ENCODE peak calls at places on chromosomes 11 and 22, in six cellular contexts. One of them, this sample, is unnamed. For H3K9me3, the result is how much of the 10 kb centered on the place peaks cover.

GRCh38 chr11:95698939-95699562 is 90.5 kb downstream of the FAM76B start:
- DNase-seq in H1: no peak
- DNase-seq in transverse colon: no peak
- DNase-seq in vagina: no peak
- DNase-seq in suprapubic skin: no peak
- DNase-seq in breast epithelium: no peak
- DNase-seq in this sample: no peak

GRCh38 chr11:107044503-107044902 is 26.2 kb upstream of the GUCY1A2 start:
- DNase-seq in vagina: no peak
- DNase-seq in suprapubic skin: no peak
- DNase-seq in H1: no peak
- DNase-seq in transverse colon: no peak
- DNase-seq in breast epithelium: no peak
- DNase-seq in this sample: no peak

GRCh38 chr11:22599458-22599857 is 26.2 kb downstream of the FANCF start:
- DNase-seq in transverse colon: no peak
- DNase-seq in suprapubic skin: no peak
- DNase-seq in breast epithelium: no peak
- DNase-seq in H1: no peak
- DNase-seq in vagina: no peak
- DNase-seq in this sample: no peak

GRCh38 chr11:64400096-64400495 is 41.1 kb downstream of the RPS6KA4 start:
- DNase-seq in breast epithelium: no peak
- DNase-seq in transverse colon: no peak
- DNase-seq in vagina: no peak
- DNase-seq in suprapubic skin: no peak
- DNase-seq in H1: no peak
- DNase-seq in this sample: no peak

GRCh38 chr11:34798985-34799384 is 117.2 kb downstream of the APIP start:
- DNase-seq in breast epithelium: no peak
- DNase-seq in H1: no peak
- DNase-seq in transverse colon: no peak
- DNase-seq in vagina: no peak
- DNase-seq in suprapubic skin: no peak
- DNase-seq in this sample: no peak

GRCh38 chr22:42519544-42520237 is at the start of gene RRP7A:
- DNase-seq in H1: no peak
- DNase-seq in transverse colon: peak
- DNase-seq in suprapubic skin: peak
- DNase-seq in breast epithelium: peak
- DNase-seq in vagina: no peak
- DNase-seq in this sample: peak

GRCh38 chr22:25102722-25103121 is 96.9 kb upstream of the CRYBB3 start:
- DNase-seq in H1: no peak
- DNase-seq in breast epithelium: no peak
- DNase-seq in suprapubic skin: no peak
- DNase-seq in transverse colon: no peak
- DNase-seq in vagina: no peak
- DNase-seq in this sample: no peak

GRCh38 chr11:113862430-113862829 is 12.9 kb downstream of the USP28 start:
- DNase-seq in suprapubic skin: no peak
- DNase-seq in transverse colon: no peak
- DNase-seq in H1: no peak
- DNase-seq in breast epithelium: no peak
- DNase-seq in vagina: no peak
- DNase-seq in this sample: no peak

GRCh38 chr11:93099811-93100210 is 98.0 kb downstream of the SLC36A4 start:
- DNase-seq in suprapubic skin: no peak
- DNase-seq in H1: no peak
- DNase-seq in transverse colon: no peak
- DNase-seq in vagina: no peak
- DNase-seq in breast epithelium: no peak
- DNase-seq in this sample: no peak

GRCh38 chr11:59557940-59558643 is 46.8 kb downstream of the OR4D9 start:
- DNase-seq in vagina: no peak
- DNase-seq in H1: no peak
- DNase-seq in breast epithelium: no peak
- DNase-seq in transverse colon: no peak
- DNase-seq in suprapubic skin: no peak
- DNase-seq in this sample: no peak

GRCh38 chr22:39959640-39960447 is at the start of gene TMA7B:
- DNase-seq in transverse colon: no peak
- DNase-seq in vagina: no peak
- DNase-seq in breast epithelium: no peak
- DNase-seq in H1: no peak
- DNase-seq in suprapubic skin: no peak
- DNase-seq in this sample: no peak

GRCh38 chr11:3022982-3023381 is 30.9 kb upstream of the NAP1L4 start:
- DNase-seq in suprapubic skin: no peak
- DNase-seq in vagina: no peak
- DNase-seq in H1: no peak
- DNase-seq in transverse colon: no peak
- DNase-seq in breast epithelium: no peak
- DNase-seq in this sample: no peak

GRCh38 chr11:35944503-35945136 is 758 bp downstream of the LDLRAD3 start:
- DNase-seq in transverse colon: no peak
- DNase-seq in breast epithelium: no peak
- DNase-seq in H1: no peak
- DNase-seq in suprapubic skin: no peak
- DNase-seq in vagina: no peak
- DNase-seq in this sample: no peak

GRCh38 chr11:115506909-115507649 is 2.9 kb upstream of the CADM1 start:
- DNase-seq in vagina: no peak
- DNase-seq in H1: no peak
- DNase-seq in transverse colon: no peak
- DNase-seq in breast epithelium: no peak
- DNase-seq in suprapubic skin: no peak
- DNase-seq in this sample: no peak

GRCh38 chr11:12372111-12372510 is 5.3 kb upstream of the PARVA start:
- DNase-seq in transverse colon: no peak
- DNase-seq in breast epithelium: no peak
- DNase-seq in suprapubic skin: no peak
- DNase-seq in H1: no peak
- DNase-seq in vagina: no peak
- DNase-seq in this sample: no peak

GRCh38 chr11:31529189-31529588 is 19.6 kb downstream of the ELP4 start:
- DNase-seq in transverse colon: no peak
- DNase-seq in H1: no peak
- DNase-seq in vagina: no peak
- DNase-seq in breast epithelium: no peak
- DNase-seq in suprapubic skin: no peak
- DNase-seq in this sample: no peak

GRCh38 chr22:35464399-35464798 is 64.5 kb downstream of the MCM5 start:
- DNase-seq in breast epithelium: no peak
- DNase-seq in H1: no peak
- DNase-seq in transverse colon: no peak
- DNase-seq in suprapubic skin: no peak
- DNase-seq in vagina: no peak
- DNase-seq in this sample: no peak

GRCh38 chr22:43197271-43197941 is 10.5 kb upstream of the TTLL12 start:
- DNase-seq in H1: no peak
- DNase-seq in transverse colon: no peak
- DNase-seq in vagina: no peak
- DNase-seq in breast epithelium: no peak
- DNase-seq in suprapubic skin: no peak
- DNase-seq in this sample: no peak

GRCh38 chr11:115501504-115501894 is 2.7 kb downstream of the CADM1 start:
- DNase-seq in transverse colon: no peak
- DNase-seq in vagina: no peak
- DNase-seq in suprapubic skin: no peak
- DNase-seq in H1: no peak
- DNase-seq in breast epithelium: no peak
- DNase-seq in this sample: no peak

GRCh38 chr11:30314625-30315024 is 8.3 kb upstream of the ARL14EP start:
- DNase-seq in vagina: no peak
- DNase-seq in breast epithelium: no peak
- DNase-seq in suprapubic skin: no peak
- DNase-seq in transverse colon: no peak
- DNase-seq in H1: no peak
- DNase-seq in this sample: no peak

GRCh38 chr11:118170892-118171273 is 5.6 kb downstream of the SCN2B start:
- DNase-seq in transverse colon: no peak
- DNase-seq in breast epithelium: no peak
- DNase-seq in vagina: no peak
- DNase-seq in suprapubic skin: no peak
- DNase-seq in H1: no peak
- DNase-seq in this sample: no peak

GRCh38 chr11:122649133-122649532 is 6.4 kb upstream of the UBASH3B start:
- DNase-seq in H1: no peak
- DNase-seq in vagina: no peak
- DNase-seq in breast epithelium: no peak
- DNase-seq in transverse colon: no peak
- DNase-seq in suprapubic skin: no peak
- DNase-seq in this sample: no peak

GRCh38 chr22:42991010-42991651 is 23.8 kb downstream of the PACSIN2 start:
- DNase-seq in breast epithelium: no peak
- DNase-seq in transverse colon: peak
- DNase-seq in suprapubic skin: no peak
- DNase-seq in H1: no peak
- DNase-seq in vagina: no peak
- DNase-seq in this sample: no peak

GRCh38 chr22:26798433-26799065 is 141.2 kb downstream of the MIAT start:
- DNase-seq in breast epithelium: no peak
- DNase-seq in H1: no peak
- DNase-seq in suprapubic skin: no peak
- DNase-seq in vagina: no peak
- DNase-seq in transverse colon: peak
- DNase-seq in this sample: peak

GRCh38 chr11:111759375-111759774 is 6.8 kb downstream of the PPP2R1B start:
- DNase-seq in H1: no peak
- DNase-seq in vagina: no peak
- DNase-seq in suprapubic skin: no peak
- DNase-seq in transverse colon: no peak
- DNase-seq in breast epithelium: no peak
- DNase-seq in this sample: no peak

GRCh38 chr11:72525466-72525865 is 91.1 kb upstream of the CLPB start:
- DNase-seq in suprapubic skin: no peak
- DNase-seq in H1: no peak
- DNase-seq in transverse colon: no peak
- DNase-seq in breast epithelium: no peak
- DNase-seq in vagina: no peak
- DNase-seq in this sample: no peak

GRCh38 chr11:21037836-21038235 is 368.4 kb downstream of the NELL1 start:
- DNase-seq in H1: no peak
- DNase-seq in vagina: no peak
- DNase-seq in suprapubic skin: no peak
- DNase-seq in transverse colon: no peak
- DNase-seq in breast epithelium: no peak
- DNase-seq in this sample: no peak

GRCh38 chr11:126355926-126356897 is 726 bp downstream of the ST3GAL4 start:
- DNase-seq in transverse colon: no peak
- DNase-seq in suprapubic skin: peak
- DNase-seq in H1: no peak
- DNase-seq in vagina: no peak
- DNase-seq in breast epithelium: peak
- DNase-seq in this sample: no peak

GRCh38 chr11:10365045-10365444 is 60.2 kb downstream of the ADM start:
- DNase-seq in breast epithelium: no peak
- DNase-seq in H1: no peak
- DNase-seq in vagina: no peak
- DNase-seq in suprapubic skin: no peak
- DNase-seq in transverse colon: no peak
- DNase-seq in this sample: no peak
- H3K9me3 ChIP-seq in breast epithelium: under half
- H3K9me3 ChIP-seq in H1: under half
- H3K9me3 ChIP-seq in vagina: under half
- H3K9me3 ChIP-seq in suprapubic skin: under half
- H3K9me3 ChIP-seq in transverse colon: under half
- H3K9me3 ChIP-seq in this sample: under half

DNA sequence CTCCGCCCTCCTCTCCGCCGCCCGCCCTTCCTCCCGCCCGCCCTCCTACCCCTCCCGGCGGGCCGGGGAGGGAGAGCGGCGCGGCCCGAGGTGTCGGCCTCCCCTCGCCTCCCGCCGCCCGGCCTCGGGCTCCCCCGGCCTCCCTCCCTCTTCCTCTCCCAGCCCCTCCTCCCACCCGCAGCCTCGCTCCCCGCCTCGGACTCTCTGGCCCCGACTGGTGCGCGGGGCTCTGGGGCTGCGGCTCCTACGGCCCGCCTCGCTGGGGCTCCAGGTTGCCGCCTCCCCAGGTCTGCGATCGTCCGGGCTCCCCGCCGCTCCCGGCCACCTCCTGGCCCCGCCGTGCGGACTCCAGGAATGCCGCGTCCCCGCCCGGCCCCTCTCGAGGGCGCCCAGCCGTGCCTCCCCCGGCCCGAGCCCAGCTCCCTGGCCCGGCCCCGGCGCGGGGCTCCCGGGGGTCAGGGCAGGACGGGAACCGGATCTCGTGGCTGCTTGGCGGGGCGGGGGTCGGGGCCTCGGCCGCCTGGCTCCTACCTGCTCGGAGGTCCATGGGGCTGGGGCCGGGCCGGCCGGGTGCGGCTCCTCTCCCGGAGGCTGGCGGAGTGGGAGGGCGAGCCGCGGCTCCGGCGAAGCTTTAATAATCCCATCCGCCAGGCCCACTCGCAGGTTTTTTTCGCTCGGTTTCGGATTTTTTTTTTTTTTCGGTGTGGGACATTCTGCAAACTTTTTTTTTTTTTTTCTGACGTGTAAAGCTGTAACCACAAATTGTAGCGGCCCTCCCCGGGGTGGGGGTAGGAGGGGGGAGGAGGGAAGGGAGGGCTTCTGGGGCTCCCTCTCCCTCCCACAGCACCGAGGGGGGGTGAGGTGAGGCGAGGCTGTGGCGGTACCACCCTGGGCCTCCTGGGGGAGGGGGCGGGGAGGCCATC is at the start of gene CLCF1:
- DNase-seq in transverse colon: peak
- DNase-seq in breast epithelium: peak
- DNase-seq in vagina: no peak
- DNase-seq in suprapubic skin: no peak
- DNase-seq in H1: no peak
- DNase-seq in this sample: no peak
- H3K27ac ChIP-seq in transverse colon: peak
- H3K27ac ChIP-seq in breast epithelium: peak
- H3K27ac ChIP-seq in vagina: peak
- H3K27ac ChIP-seq in suprapubic skin: peak
- H3K27ac ChIP-seq in H1: no peak
- H3K27ac ChIP-seq in this sample: peak

GRCh38 chr22:19394274-19395050 is 37.1 kb downstream of the HIRA start:
- DNase-seq in vagina: no peak
- DNase-seq in transverse colon: no peak
- DNase-seq in breast epithelium: no peak
- DNase-seq in suprapubic skin: no peak
- DNase-seq in H1: no peak
- DNase-seq in this sample: no peak
- TF ChIP-seq POLR2AphosphoS5 in vagina: no peak
- TF ChIP-seq POLR2AphosphoS5 in transverse colon: no peak
- TF ChIP-seq POLR2AphosphoS5 in breast epithelium: no peak
- TF ChIP-seq POLR2AphosphoS5 in suprapubic skin: no peak
- TF ChIP-seq POLR2AphosphoS5 in H1: no peak
- TF ChIP-seq POLR2AphosphoS5 in this sample: no peak

DNA sequence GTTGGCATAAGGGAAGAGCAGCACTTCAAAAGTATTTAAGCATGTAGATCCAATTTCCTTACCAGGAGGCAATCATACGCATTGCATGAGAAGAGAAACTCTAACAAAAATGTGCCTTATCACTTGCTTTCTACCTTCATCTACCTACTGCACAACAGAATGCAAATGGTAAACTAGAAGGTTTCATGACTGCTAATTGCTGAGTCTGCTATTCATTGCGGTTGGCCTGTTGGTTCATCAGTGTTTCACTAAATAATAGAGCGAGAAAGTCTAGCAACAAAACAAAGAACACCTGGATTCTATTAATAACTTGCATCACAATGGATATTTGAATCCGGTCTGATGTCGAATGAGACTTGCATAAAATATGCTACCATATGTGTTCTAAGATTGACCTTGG is 229.0 kb downstream of the OPCML start:
- DNase-seq in suprapubic skin: no peak
- DNase-seq in H1: no peak
- DNase-seq in vagina: no peak
- DNase-seq in transverse colon: no peak
- DNase-seq in breast epithelium: no peak
- DNase-seq in this sample: no peak
- H3K9me3 ChIP-seq in suprapubic skin: under half
- H3K9me3 ChIP-seq in H1: under half
- H3K9me3 ChIP-seq in vagina: under half
- H3K9me3 ChIP-seq in transverse colon: under half
- H3K9me3 ChIP-seq in breast epithelium: under half
- H3K9me3 ChIP-seq in this sample: under half

This sample was measured in prostate gland.